ENCODE peak calls at places on chromosomes 3 and 15, in five cellular contexts. J is fibroblast of lung, X is IMR-90, K is psoas muscle, W is pancreas. A is an unnamed sample. For H3K4me1, the result is how much of the 10 kb centered on the place peaks cover.

GRCh38 chr15:48602358-48603122 is 43.0 kb downstream of the FBN1 start:
- DNase-seq in W (no peak), J (peak), K (no peak), X (peak), A (no peak)

GRCh38 chr3:56125358-56126005 is 342.8 kb downstream of the ERC2 start:
- DNase-seq in J (peak), W (no peak), K (no peak), X (peak), A (peak)

GRCh38 chr15:35697549-35698299 is 151.8 kb upstream of the DPH6 start:
- DNase-seq in K (no peak), J (peak), X (peak), W (no peak), A (peak)

GRCh38 chr15:51322622-51323296 is 15.6 kb downstream of the CYP19A1 start:
- DNase-seq in K (peak), J (peak), W (no peak), X (no peak), A (no peak)

GRCh38 chr3:15630646-15631350 is 29.3 kb downstream of the BTD start:
- DNase-seq in W (no peak), X (peak), J (peak), K (no peak), A (peak)

GRCh38 chr15:58212909-58213526 is 74.8 kb downstream of the AQP9 start:
- DNase-seq in X (peak), K (no peak), J (peak), W (no peak), A (peak)

GRCh38 chr3:65252266-65252665 is 564.5 kb upstream of the ADAMTS9 start:
- DNase-seq in K (no peak), J (no peak), X (no peak), W (no peak), A (no peak)

GRCh38 chr3:128884992-128885391 is 5.6 kb downstream of the ACAD9 start:
- DNase-seq in K (no peak), J (no peak), X (no peak), W (no peak), A (no peak)

GRCh38 chr3:184360070-184360833 is 1.2 kb downstream of the CLCN2 start:
- DNase-seq in J (no peak), X (no peak), K (no peak), W (peak), A (no peak)

GRCh38 chr3:11238880-11239279 is 33.3 kb upstream of the ATG7 start:
- DNase-seq in J (peak), K (no peak), X (peak), W (no peak), A (no peak)

GRCh38 chr3:168988867-168989266 is 674.6 kb downstream of the MECOM start:
- DNase-seq in K (no peak), X (no peak), J (no peak), W (no peak), A (no peak)

GRCh38 chr3:169147246-169148008 is 516.1 kb downstream of the MECOM start:
- DNase-seq in J (peak), K (peak), W (peak), X (peak), A (peak)

GRCh38 chr15:94119923-94120775 is 111.2 kb upstream of the MCTP2 start:
- DNase-seq in W (no peak), J (peak), K (no peak), X (peak), A (peak)

GRCh38 chr15:79025802-79026201 is 64.8 kb downstream of the RASGRF1 start:
- DNase-seq in K (no peak), X (no peak), W (no peak), J (no peak), A (no peak)

GRCh38 chr3:58776231-58776630 is 109.7 kb upstream of the FAM3D start:
- DNase-seq in W (no peak), J (no peak), X (no peak), K (no peak), A (no peak)

GRCh38 chr15:88238618-88239430 is 17.7 kb downstream of the NTRK3 start:
- DNase-seq in K (no peak), X (peak), J (peak), W (no peak), A (peak)

GRCh38 chr15:88274534-88275460 is 18.3 kb upstream of the NTRK3 start:
- DNase-seq in K (peak), W (peak), X (peak), J (peak), A (peak)

GRCh38 chr15:71272932-71273331 is 157.7 kb downstream of the THSD4 start:
- DNase-seq in W (no peak), X (peak), K (no peak), J (peak), A (peak)
- H3K4me1 ChIP-seq in W (under half), X (under half), K (under half), J (under half), A (under half)

DNA sequence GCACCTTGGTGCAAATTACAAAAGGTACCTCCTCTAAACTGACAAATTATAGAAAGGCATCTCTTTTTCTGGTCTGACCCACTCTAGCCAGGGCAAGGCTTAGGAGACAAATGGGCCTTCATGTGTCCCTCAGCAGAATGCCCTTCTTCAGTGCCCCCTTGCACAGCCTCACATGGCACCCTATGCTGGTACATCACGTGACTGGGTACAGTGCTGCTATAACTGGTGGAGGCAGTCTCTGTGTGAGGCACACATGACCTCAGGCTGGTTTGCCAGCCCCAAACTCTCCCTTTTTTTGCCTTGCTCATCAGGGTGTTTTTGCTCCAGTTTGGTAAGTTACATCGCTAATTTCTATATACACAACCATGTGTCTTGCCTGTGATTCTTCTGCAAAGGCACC is 3.1 kb downstream of the CLEC3B start:
- DNase-seq in K (no peak), X (no peak), J (no peak), W (no peak), A (no peak)
- H3K4me1 ChIP-seq in K (under half), X (under half), J (under half), W (under half), A (under half)

DNA sequence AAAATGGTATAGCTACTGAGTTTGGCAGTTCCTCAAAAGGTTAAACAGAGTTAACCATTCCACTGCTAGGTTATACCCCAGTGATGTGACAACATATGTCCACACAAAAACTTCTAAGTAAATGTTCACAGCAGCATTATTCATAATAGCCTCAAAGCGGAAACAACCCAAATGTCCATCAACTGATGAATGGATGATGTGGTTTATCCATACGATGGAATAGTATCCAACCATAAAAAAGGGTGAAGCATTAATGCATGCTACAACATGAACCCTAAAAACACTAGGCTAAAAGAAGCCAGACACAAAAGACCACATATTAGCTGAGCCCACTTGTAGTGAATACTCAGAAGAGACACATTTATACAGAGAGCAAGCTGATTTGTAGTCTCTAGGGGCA is 9.0 kb downstream of the XXYLT1 start:
- DNase-seq in W (no peak), X (no peak), J (no peak), K (no peak), A (no peak)
- H3K4me1 ChIP-seq in W (under half), X (under half), J (under half), K (under half), A (under half)

GRCh38 chr3:127771746-127772145 is 50.6 kb downstream of the MGLL start:
- DNase-seq in J (no peak), X (no peak), W (no peak), K (peak), A (no peak)

GRCh38 chr3:127767126-127767525 is 55.2 kb downstream of the MGLL start:
- DNase-seq in J (no peak), K (no peak), W (no peak), X (no peak), A (no peak)

GRCh38 chr3:127770671-127771370 is 51.5 kb downstream of the MGLL start:
- DNase-seq in J (no peak), X (no peak), W (no peak), K (peak), A (peak)

GRCh38 chr3:127769284-127770081 is 52.8 kb downstream of the MGLL start:
- DNase-seq in K (peak), J (no peak), X (no peak), W (no peak), A (no peak)

DNA sequence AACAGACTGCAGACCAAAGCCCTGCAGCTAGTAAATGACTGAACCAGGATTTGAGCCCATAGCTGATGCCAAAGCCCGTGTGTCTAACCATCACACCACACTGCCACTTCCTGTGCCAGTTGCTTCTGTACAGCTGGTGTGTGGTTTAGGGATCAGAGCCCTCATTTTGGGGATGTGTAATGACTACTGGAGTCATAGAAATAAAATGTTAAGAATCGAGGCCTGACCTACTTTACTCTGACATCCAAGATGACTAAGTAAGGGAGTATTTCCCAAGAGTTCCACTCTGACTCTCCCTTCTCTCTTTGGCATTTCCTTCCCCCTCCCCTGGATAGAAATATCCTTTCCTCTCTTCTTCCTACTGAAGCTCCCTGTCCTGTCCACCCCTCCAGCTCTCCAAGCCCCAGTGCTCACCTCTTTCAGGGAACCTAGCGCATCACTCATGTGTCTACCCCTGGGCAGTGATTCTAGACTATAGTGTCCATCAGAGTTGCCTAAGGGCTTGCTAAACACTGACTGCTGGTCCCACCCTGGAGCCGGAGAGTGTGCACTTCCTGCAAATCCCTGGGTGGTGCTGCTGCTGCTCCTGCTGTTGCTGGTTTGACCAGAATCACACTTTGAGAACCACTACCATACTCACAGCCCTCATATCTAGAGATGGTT is 53.8 kb downstream of the MGLL start:
- DNase-seq in J (peak), W (no peak), X (peak), K (peak), A (peak)
- H3K4me1 ChIP-seq in J (under half), W (under half), X (under half), K (half or more), A (under half)

GRCh38 chr3:172161390-172161789 is 122.0 kb downstream of the FNDC3B start:
- DNase-seq in K (no peak), W (no peak), X (no peak), J (no peak), A (no peak)

GRCh38 chr3:172163320-172163719 is 123.9 kb downstream of the FNDC3B start:
- DNase-seq in J (no peak), K (no peak), X (no peak), W (no peak), A (no peak)

GRCh38 chr3:172159962-172160538 is 120.7 kb downstream of the FNDC3B start:
- DNase-seq in X (no peak), K (no peak), W (no peak), J (peak), A (no peak)

GRCh38 chr3:172159376-172159775 is 120.0 kb downstream of the FNDC3B start:
- DNase-seq in X (peak), J (peak), K (no peak), W (no peak), A (no peak)

GRCh38 chr3:172161959-172162358 is 122.6 kb downstream of the FNDC3B start:
- DNase-seq in X (no peak), K (no peak), J (no peak), W (no peak), A (no peak)
- H3K4me1 ChIP-seq in X (under half), K (under half), J (under half), W (under half), A (under half)

A was measured in SJCRH30.